ENCODE peak calls at places on chromosome 21, in eight cellular contexts. E is IMR-90; V is esophagus squamous epithelium; Z is neuronal stem cell; C is H9; K is CD8-positive, alpha-beta T cell; G is substantia nigra; A is HL-60. R is an unnamed sample.

GRCh38 chr21:26495283-26495849 is 77.7 kb downstream of the CYYR1 start:
- DNase-seq in E (no peak), V (no peak), Z (no peak), C (no peak), K (no peak), G (no peak), A (no peak), R (no peak)

GRCh38 chr21:27403011-27403410 is 436.1 kb upstream of the ADAMTS5 start:
- DNase-seq in E (no peak), V (no peak), Z (no peak), C (no peak), K (no peak), G (no peak), A (no peak), R (no peak)

GRCh38 chr21:25578070-25578961 is 29.0 kb downstream of the MRPL39 start:
- DNase-seq in E (peak; percentile 36), V (no peak), Z (no peak), C (no peak), K (no peak), G (no peak), A (no peak), R (no peak)

GRCh38 chr21:26652891-26653290 is 79.8 kb upstream of the CYYR1 start:
- DNase-seq in E (no peak), V (no peak), Z (no peak), C (no peak), K (no peak), G (no peak), A (no peak), R (no peak)

GRCh38 chr21:27265492-27265891 is 298.6 kb upstream of the ADAMTS5 start:
- DNase-seq in E (no peak), V (no peak), Z (no peak), C (no peak), K (no peak), G (no peak), A (no peak), R (no peak)

GRCh38 chr21:17818158-17819113 is 720 bp downstream of the C21orf91 start:
- DNase-seq in E (peak; percentile 23), V (no peak), Z (peak; percentile 49), C (peak; percentile 46), K (peak; percentile 54), G (peak; percentile 38), A (peak; percentile 29), R (peak; percentile 15)

GRCh38 chr21:27480841-27481261 is 514.0 kb upstream of the ADAMTS5 start:
- DNase-seq in E (peak; percentile 64), V (no peak), Z (no peak), C (no peak), K (no peak), G (no peak), A (no peak), R (no peak)

GRCh38 chr21:30882907-30883597 is 1.7 kb upstream of the KRTAP11-1 start:
- DNase-seq in E (no peak), V (no peak), Z (no peak), C (no peak), K (no peak), G (no peak), A (no peak), R (no peak)

GRCh38 chr21:16455978-16456377 is 726.2 kb downstream of the USP25 start:
- DNase-seq in E (no peak), V (no peak), Z (no peak), C (no peak), K (no peak), G (no peak), A (no peak), R (no peak)

GRCh38 chr21:21897275-21897883 is 899.2 kb downstream of the NCAM2 start:
- DNase-seq in E (no peak), V (no peak), Z (no peak), C (no peak), K (no peak), G (no peak), A (no peak), R (no peak)

GRCh38 chr21:33411949-33412430 is 8.8 kb downstream of the IFNGR2 start:
- DNase-seq in E (no peak), V (no peak), Z (no peak), C (no peak), K (no peak), G (no peak), A (no peak), R (no peak)

GRCh38 chr21:16579538-16579937 is 849.8 kb downstream of the USP25 start:
- DNase-seq in E (peak; percentile 53), V (no peak), Z (no peak), C (no peak), K (no peak), G (no peak), A (no peak), R (no peak)

GRCh38 chr21:16573581-16573980 is 843.8 kb downstream of the USP25 start:
- DNase-seq in E (peak; percentile 76), V (no peak), Z (no peak), C (no peak), K (no peak), G (no peak), A (no peak), R (no peak)

GRCh38 chr21:26766826-26767325 is 78.3 kb downstream of the ADAMTS1 start:
- DNase-seq in E (peak; percentile 9), V (no peak), Z (no peak), C (no peak), K (no peak), G (no peak), A (no peak), R (no peak)

GRCh38 chr21:24727803-24728425 is 879.4 kb downstream of the MRPL39 start:
- DNase-seq in E (peak; percentile 52), V (no peak), Z (no peak), C (no peak), K (no peak), G (no peak), A (no peak), R (no peak)

GRCh38 chr21:40386301-40386911 is 460.6 kb downstream of the DSCAM start:
- DNase-seq in E (no peak), V (no peak), Z (peak; percentile 37), C (peak; percentile 74), K (no peak), G (peak; percentile 35), A (peak; percentile 28), R (no peak)

GRCh38 chr21:30463713-30464112 is 16.5 kb downstream of the KRTAP19-1 start:
- DNase-seq in E (no peak), V (no peak), Z (no peak), C (no peak), K (no peak), G (no peak), A (no peak), R (no peak)

GRCh38 chr21:31136891-31137290 is 98.6 kb upstream of the KRTAP19-8 start:
- DNase-seq in E (peak; percentile 74), V (no peak), Z (no peak), C (no peak), K (no peak), G (no peak), A (peak; percentile 78), R (peak; percentile 28)

GRCh38 chr21:27631471-27631870 is 664.6 kb upstream of the ADAMTS5 start:
- DNase-seq in E (peak; percentile 72), V (no peak), Z (no peak), C (no peak), K (no peak), G (no peak), A (no peak), R (no peak)

GRCh38 chr21:9730866-9731265 is 790.5 kb upstream of the TPTE start:
- DNase-seq in E (no peak), V (no peak), Z (no peak), C (no peak), K (no peak), G (no peak), A (no peak), R (no peak)

GRCh38 chr21:39968010-39968409 is 100.8 kb downstream of the PCP4 start:
- DNase-seq in E (no peak), V (no peak), Z (no peak), C (peak; percentile 43), K (no peak), G (no peak), A (no peak), R (no peak)

DNA sequence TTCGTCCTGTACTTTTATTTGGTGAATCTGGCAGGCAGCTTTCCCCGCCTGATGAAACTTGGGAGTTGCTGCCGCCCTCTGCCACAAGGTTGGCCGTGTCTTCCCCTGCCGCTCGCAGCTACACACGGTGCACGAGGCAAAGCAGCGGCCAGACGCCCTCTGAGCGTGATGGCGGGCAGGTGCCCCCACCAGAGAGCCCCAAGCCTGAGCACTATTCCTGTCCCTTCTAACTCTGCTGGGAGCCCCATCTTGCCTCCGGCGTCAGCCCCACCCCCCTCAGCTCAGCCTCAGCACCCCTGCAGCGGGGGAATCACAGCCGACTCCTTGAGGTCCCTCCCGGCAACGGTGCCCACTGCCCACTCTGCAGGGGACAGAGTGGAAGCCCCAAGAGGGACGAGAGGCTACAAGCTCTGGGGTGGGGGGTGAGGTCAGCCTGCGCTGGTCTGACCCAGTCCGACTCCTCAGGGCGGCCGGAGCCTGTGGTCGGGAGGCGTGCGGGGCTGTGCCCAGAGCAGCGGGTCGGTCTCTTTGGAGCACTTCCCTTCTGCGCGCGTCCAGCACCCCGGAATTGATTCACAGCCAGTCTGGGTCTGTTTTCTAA is 41.3 kb downstream of the RIPK4 start:
- DNase-seq in E (no peak), V (no peak), Z (no peak), C (no peak), K (no peak), G (no peak), A (no peak), R (no peak)
- H3K27ac ChIP-seq in E (no peak overlapping the region), V (no peak overlapping the region), Z (no peak overlapping the region), C (no peak overlapping the region), K (no peak overlapping the region), G (no peak overlapping the region), A (no peak overlapping the region), R (no peak overlapping the region)

GRCh38 chr21:34670962-34671348 is 2.2 kb downstream of the CLIC6 start:
- DNase-seq in E (no peak), V (no peak), Z (no peak), C (no peak), K (no peak), G (no peak), A (no peak), R (no peak)
- H3K27ac ChIP-seq in E (no peak overlapping the region), V (no peak overlapping the region), Z (no peak overlapping the region), C (no peak overlapping the region), K (no peak overlapping the region), G (no peak overlapping the region), A (no peak overlapping the region), R (no peak overlapping the region)

DNA sequence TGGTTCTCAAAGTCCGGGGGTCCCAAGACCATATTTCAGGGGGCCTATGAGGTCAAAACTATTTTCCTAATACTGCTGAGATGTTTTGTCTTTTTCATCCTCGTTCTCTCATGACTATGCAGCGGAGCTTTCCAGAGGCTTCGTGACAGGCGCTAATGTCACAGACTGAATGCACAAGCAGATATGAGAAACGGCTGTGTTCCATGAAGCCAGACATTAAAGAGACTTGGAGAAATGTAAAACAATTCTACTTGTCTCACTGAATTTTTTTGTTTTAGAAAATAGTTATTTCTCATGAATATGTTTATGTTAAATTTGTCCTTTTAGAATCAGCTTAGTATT is 10.3 kb downstream of the PIGP start:
- DNase-seq in E (no peak), V (no peak), Z (no peak), C (no peak), K (no peak), G (no peak), A (no peak), R (no peak)
- H3K27ac ChIP-seq in E (no peak overlapping the region), V (no peak overlapping the region), Z (no peak overlapping the region), C (no peak overlapping the region), K (no peak overlapping the region), G (no peak overlapping the region), A (no peak overlapping the region), R (no peak overlapping the region)

DNA sequence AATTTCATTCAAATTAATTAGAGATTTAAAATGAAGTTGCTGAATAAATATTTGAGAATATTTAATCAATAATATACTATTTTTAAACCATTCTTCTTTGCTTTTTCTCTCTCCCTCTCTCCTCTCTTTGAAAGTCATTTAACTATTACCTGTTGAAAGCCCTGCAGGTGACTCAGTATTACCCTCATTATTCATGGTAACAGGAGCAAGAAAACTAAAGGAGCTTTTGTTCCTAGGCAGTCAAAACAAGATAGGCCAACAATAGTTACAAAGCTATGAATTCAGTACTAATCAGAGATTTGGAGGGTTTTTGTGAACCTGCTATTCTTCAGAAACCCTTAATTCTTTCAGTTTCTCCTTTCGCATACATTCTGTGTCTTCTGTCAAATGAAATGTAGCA is 721.3 kb upstream of the NCAM2 start:
- DNase-seq in E (no peak), V (no peak), Z (peak; percentile 3), C (no peak), K (no peak), G (no peak), A (no peak), R (no peak)
- H3K27ac ChIP-seq in E (no peak overlapping the region), V (no peak overlapping the region), Z (no peak overlapping the region), C (no peak overlapping the region), K (no peak overlapping the region), G (no peak overlapping the region), A (no peak overlapping the region), R (no peak overlapping the region)

R was measured in caudate nucleus.